ENCODE peak calls at places on chromosomes 2 and 18, in ten cellular contexts. Y is smooth muscle cell of the brain vasculature; Z is activated naive CD4-positive, alpha-beta T cell treated with Interleukin-2 at 50 U/mL for 16 hours; W is RCC 7860; S is KBM-7; E is lower lobe of right lung; I is type B pancreatic cell; L is activated CD4-positive, alpha-beta T cell treated with anti-CD3 and anti-CD28 coated beads for 1 hour; D is stromal cell of bone marrow; U is Right ventricle myocardium superior. V is an unnamed sample.

GRCh38 chr18:63850010-63850409 is 37.5 kb upstream of the SERPINB2 start:
- DNase-seq in Y (no peak), Z (no peak), W (peak; percentile 7), S (peak; percentile 26), E (no peak), I (no peak), L (no peak), D (no peak), U (no peak), V (no peak)

GRCh38 chr2:101327863-101328394 is 19.4 kb upstream of the RNF149 start:
- DNase-seq in Y (no peak), Z (no peak), W (no peak), S (no peak), E (no peak), I (no peak), L (no peak), D (no peak), U (no peak), V (no peak)

GRCh38 chr2:70347831-70348230 is 46.0 kb upstream of the FAM136A start:
- DNase-seq in Y (no peak), Z (no peak), W (no peak), S (no peak), E (no peak), I (no peak), L (no peak), D (no peak), U (no peak), V (no peak)

GRCh38 chr2:20634430-20635095 is 16.3 kb downstream of the HS1BP3 start:
- DNase-seq in Y (peak; percentile 54), Z (no peak), W (peak; percentile 14), S (no peak), E (peak; percentile 51), I (no peak), L (no peak), D (no peak), U (peak; percentile 42), V (no peak)

GRCh38 chr2:145015561-145015960 is 495.6 kb upstream of the ZEB2 start:
- DNase-seq in Y (no peak), Z (no peak), W (no peak), S (no peak), E (no peak), I (no peak), L (no peak), D (no peak), U (no peak), V (no peak)

GRCh38 chr18:28065793-28066186 is 111.1 kb downstream of the CDH2 start:
- DNase-seq in Y (no peak), Z (no peak), W (no peak), S (no peak), E (no peak), I (no peak), L (no peak), D (no peak), U (no peak), V (no peak)

GRCh38 chr2:152585830-152586484 is 131.3 kb downstream of the PRPF40A start:
- DNase-seq in Y (peak; percentile 70), Z (no peak), W (peak; percentile 65), S (no peak), E (no peak), I (no peak), L (no peak), D (peak; percentile 96), U (no peak), V (no peak)

GRCh38 chr2:15096873-15097272 is 464.3 kb downstream of the NBAS start:
- DNase-seq in Y (no peak), Z (no peak), W (no peak), S (no peak), E (no peak), I (no peak), L (no peak), D (no peak), U (no peak), V (no peak)

GRCh38 chr2:16525265-16525887 is 140.3 kb downstream of the CYRIA start:
- DNase-seq in Y (no peak), Z (no peak), W (no peak), S (peak; percentile 73), E (no peak), I (no peak), L (no peak), D (no peak), U (no peak), V (no peak)

GRCh38 chr2:202387608-202388342 is 11.6 kb downstream of the BMPR2 start:
- DNase-seq in Y (no peak), Z (no peak), W (no peak), S (no peak), E (no peak), I (no peak), L (no peak), D (no peak), U (no peak), V (no peak)

GRCh38 chr2:143960177-143960576 is 559.7 kb downstream of the ZEB2 start:
- DNase-seq in Y (no peak), Z (no peak), W (no peak), S (no peak), E (no peak), I (no peak), L (no peak), D (no peak), U (no peak), V (no peak)

GRCh38 chr2:112474844-112475486 is 7.0 kb upstream of the TTL start:
- DNase-seq in Y (no peak), Z (no peak), W (peak; percentile 71), S (no peak), E (no peak), I (peak; percentile 40), L (no peak), D (peak; percentile 40), U (no peak), V (no peak)

GRCh38 chr2:220053919-220054318 is 426.5 kb downstream of the SLC4A3 start:
- DNase-seq in Y (no peak), Z (no peak), W (peak; percentile 52), S (peak; percentile 14), E (no peak), I (no peak), L (no peak), D (no peak), U (no peak), V (no peak)

GRCh38 chr2:195543902-195544894 is 112.8 kb upstream of the SLC39A10 start:
- DNase-seq in Y (no peak), Z (no peak), W (peak; percentile 87), S (no peak), E (no peak), I (no peak), L (no peak), D (peak; percentile 41), U (no peak), V (no peak)

GRCh38 chr2:71715241-71715750 is 261.9 kb downstream of the DYSF start:
- DNase-seq in Y (no peak), Z (no peak), W (no peak), S (no peak), E (no peak), I (no peak), L (no peak), D (no peak), U (no peak), V (peak; percentile 44)

GRCh38 chr2:75600418-75601088 is 39.8 kb upstream of the EVA1A start:
- DNase-seq in Y (no peak), Z (no peak), W (peak; percentile 61), S (no peak), E (peak; percentile 58), I (no peak), L (no peak), D (no peak), U (no peak), V (no peak)

GRCh38 chr2:233117351-233117750 is 57.2 kb downstream of the INPP5D start:
- DNase-seq in Y (no peak), Z (no peak), W (no peak), S (no peak), E (no peak), I (no peak), L (no peak), D (no peak), U (no peak), V (peak; percentile 48)

GRCh38 chr2:27705851-27706622 is 42.3 kb downstream of the SLC4A1AP start:
- DNase-seq in Y (peak; percentile 74), Z (no peak), W (peak; percentile 99), S (peak; percentile 51), E (peak; percentile 65), I (no peak), L (no peak), D (peak; percentile 88), U (no peak), V (no peak)

GRCh38 chr2:208031608-208032019 is 6.3 kb upstream of the PLEKHM3 start:
- DNase-seq in Y (no peak), Z (no peak), W (no peak), S (peak; percentile 9), E (peak; percentile 69), I (no peak), L (no peak), D (no peak), U (no peak), V (no peak)

GRCh38 chr2:138910427-138910826 is 130.2 kb upstream of the NXPH2 start:
- DNase-seq in Y (no peak), Z (no peak), W (no peak), S (no peak), E (no peak), I (no peak), L (no peak), D (no peak), U (no peak), V (no peak)

GRCh38 chr2:121825003-121825950 is 69.8 kb downstream of the TSN start:
- DNase-seq in Y (no peak), Z (no peak), W (no peak), S (no peak), E (no peak), I (no peak), L (no peak), D (no peak), U (no peak), V (no peak)

GRCh38 chr2:118763797-118764196 is 83.7 kb downstream of the EN1 start:
- DNase-seq in Y (no peak), Z (no peak), W (no peak), S (peak; percentile 3), E (no peak), I (no peak), L (no peak), D (peak; percentile 19), U (no peak), V (no peak)

GRCh38 chr2:175151791-175152190 is 16.2 kb downstream of the ATF2 start:
- DNase-seq in Y (no peak), Z (no peak), W (no peak), S (no peak), E (no peak), I (no peak), L (no peak), D (no peak), U (no peak), V (no peak)

GRCh38 chr2:130849896-130850787 is 13.4 kb downstream of the ARHGEF4 start:
- DNase-seq in Y (no peak), Z (no peak), W (no peak), S (no peak), E (no peak), I (no peak), L (no peak), D (no peak), U (peak; percentile 27), V (no peak)

GRCh38 chr2:234335676-234336228 is 161.1 kb downstream of the ARL4C start:
- DNase-seq in Y (no peak), Z (peak; percentile 41), W (peak; percentile 88), S (no peak), E (peak; percentile 86), I (no peak), L (peak; percentile 38), D (peak; percentile 82), U (peak; percentile 81), V (peak; percentile 80)

GRCh38 chr18:57445488-57446319 is 10.5 kb downstream of the ONECUT2 start:
- DNase-seq in Y (no peak), Z (no peak), W (no peak), S (no peak), E (no peak), I (no peak), L (no peak), D (no peak), U (no peak), V (no peak)

GRCh38 chr2:224085811-224086210 is 46.7 kb upstream of the SERPINE2 start:
- DNase-seq in Y (no peak), Z (no peak), W (peak; percentile 21), S (no peak), E (no peak), I (no peak), L (no peak), D (no peak), U (no peak), V (no peak)

GRCh38 chr18:79851981-79852380 is 54.2 kb downstream of the KCNG2 start:
- DNase-seq in Y (no peak), Z (no peak), W (no peak), S (no peak), E (no peak), I (no peak), L (no peak), D (no peak), U (no peak), V (no peak)